ENCODE peak calls at places on chromosomes 2 and 18, in four cellular contexts. One of them, this sample, is unnamed.

GRCh38 chr18:75880913-75881504 is 453.5 kb upstream of the SMIM21 start:
- DNase-seq in tibial artery: no peak
- DNase-seq in AG09309: no peak
- DNase-seq in CD8-positive, alpha-beta T cell: no peak
- DNase-seq in this sample: no peak

GRCh38 chr2:10169581-10169980 is 47.0 kb downstream of the RRM2 start:
- DNase-seq in tibial artery: no peak
- DNase-seq in AG09309: no peak
- DNase-seq in CD8-positive, alpha-beta T cell: no peak
- DNase-seq in this sample: no peak

GRCh38 chr18:55484773-55485172 is 103.2 kb downstream of the TCF4 start:
- DNase-seq in tibial artery: no peak
- DNase-seq in AG09309: no peak
- DNase-seq in CD8-positive, alpha-beta T cell: no peak
- DNase-seq in this sample: no peak

GRCh38 chr2:16625201-16625729 is 40.4 kb downstream of the CYRIA start:
- DNase-seq in tibial artery: peak
- DNase-seq in AG09309: no peak
- DNase-seq in CD8-positive, alpha-beta T cell: no peak
- DNase-seq in this sample: no peak

GRCh38 chr2:119025762-119026351 is 83.9 kb downstream of the MARCO start:
- DNase-seq in tibial artery: no peak
- DNase-seq in AG09309: no peak
- DNase-seq in CD8-positive, alpha-beta T cell: no peak
- DNase-seq in this sample: no peak

GRCh38 chr2:7427293-7428060 is 510.3 kb downstream of the RNF144A start:
- DNase-seq in tibial artery: no peak
- DNase-seq in AG09309: peak
- DNase-seq in CD8-positive, alpha-beta T cell: peak
- DNase-seq in this sample: peak

GRCh38 chr18:73118121-73118816 is 250.5 kb upstream of the NETO1 start:
- DNase-seq in tibial artery: no peak
- DNase-seq in AG09309: peak
- DNase-seq in CD8-positive, alpha-beta T cell: no peak
- DNase-seq in this sample: no peak

GRCh38 chr2:45826889-45827635 is 175.6 kb downstream of the PRKCE start:
- DNase-seq in tibial artery: peak
- DNase-seq in AG09309: no peak
- DNase-seq in CD8-positive, alpha-beta T cell: no peak
- DNase-seq in this sample: no peak

GRCh38 chr18:48541026-48541746 is 2.4 kb downstream of the CTIF start:
- DNase-seq in tibial artery: peak
- DNase-seq in AG09309: peak
- DNase-seq in CD8-positive, alpha-beta T cell: peak
- DNase-seq in this sample: peak

GRCh38 chr18:7735194-7735593 is 168.1 kb downstream of the PTPRM start:
- DNase-seq in tibial artery: no peak
- DNase-seq in AG09309: no peak
- DNase-seq in CD8-positive, alpha-beta T cell: no peak
- DNase-seq in this sample: no peak
- TF ChIP-seq CTCF in tibial artery: no peak
- TF ChIP-seq CTCF in AG09309: peak
- TF ChIP-seq CTCF in CD8-positive, alpha-beta T cell: no peak
- TF ChIP-seq CTCF in this sample: peak

GRCh38 chr18:71398530-71398929 is 1109.7 kb downstream of the SOCS6 start:
- DNase-seq in tibial artery: no peak
- DNase-seq in AG09309: no peak
- DNase-seq in CD8-positive, alpha-beta T cell: no peak
- DNase-seq in this sample: peak
- TF ChIP-seq CTCF in tibial artery: no peak
- TF ChIP-seq CTCF in AG09309: no peak
- TF ChIP-seq CTCF in CD8-positive, alpha-beta T cell: no peak
- TF ChIP-seq CTCF in this sample: peak

GRCh38 chr2:166613226-166613625 is 119.2 kb upstream of the SCN7A start:
- DNase-seq in tibial artery: no peak
- DNase-seq in AG09309: no peak
- DNase-seq in CD8-positive, alpha-beta T cell: no peak
- DNase-seq in this sample: no peak
- TF ChIP-seq CTCF in tibial artery: no peak
- TF ChIP-seq CTCF in AG09309: no peak
- TF ChIP-seq CTCF in CD8-positive, alpha-beta T cell: no peak
- TF ChIP-seq CTCF in this sample: no peak

DNA sequence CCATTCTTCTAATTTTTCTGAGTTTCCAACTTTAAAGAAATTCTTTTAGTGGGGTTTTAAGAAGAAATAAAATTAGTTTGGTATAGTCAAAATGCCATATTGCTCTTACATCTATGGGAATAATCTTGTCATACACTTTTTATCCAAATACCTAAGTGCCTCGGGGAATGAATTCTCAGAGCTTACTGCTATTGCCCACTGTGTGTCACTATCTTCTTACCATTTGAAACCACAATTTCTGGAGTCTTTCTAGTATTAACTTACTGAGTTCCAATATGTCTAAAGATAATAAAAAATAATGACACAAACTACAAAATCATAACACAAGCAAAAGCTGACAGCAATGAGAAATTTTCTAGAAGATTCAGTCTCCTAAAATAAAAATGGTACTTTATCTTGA is 23.7 kb upstream of the DNAH6 start:
- DNase-seq in tibial artery: no peak
- DNase-seq in AG09309: no peak
- DNase-seq in CD8-positive, alpha-beta T cell: no peak
- DNase-seq in this sample: no peak
- TF ChIP-seq CTCF in tibial artery: no peak
- TF ChIP-seq CTCF in AG09309: no peak
- TF ChIP-seq CTCF in CD8-positive, alpha-beta T cell: no peak
- TF ChIP-seq CTCF in this sample: peak

GRCh38 chr2:99190548-99190947 is 9.6 kb downstream of the MRPL30 start:
- DNase-seq in tibial artery: no peak
- DNase-seq in AG09309: no peak
- DNase-seq in CD8-positive, alpha-beta T cell: no peak
- DNase-seq in this sample: no peak
- TF ChIP-seq CTCF in tibial artery: no peak
- TF ChIP-seq CTCF in AG09309: peak
- TF ChIP-seq CTCF in CD8-positive, alpha-beta T cell: no peak
- TF ChIP-seq CTCF in this sample: peak

GRCh38 chr2:177322801-177323261 is 58.3 kb upstream of the NFE2L2 start:
- DNase-seq in tibial artery: no peak
- DNase-seq in AG09309: no peak
- DNase-seq in CD8-positive, alpha-beta T cell: no peak
- DNase-seq in this sample: no peak
- TF ChIP-seq CTCF in tibial artery: no peak
- TF ChIP-seq CTCF in AG09309: no peak
- TF ChIP-seq CTCF in CD8-positive, alpha-beta T cell: no peak
- TF ChIP-seq CTCF in this sample: no peak

GRCh38 chr2:12173271-12173942 is 427.0 kb downstream of the LPIN1 start:
- DNase-seq in tibial artery: no peak
- DNase-seq in AG09309: no peak
- DNase-seq in CD8-positive, alpha-beta T cell: no peak
- DNase-seq in this sample: no peak
- TF ChIP-seq CTCF in tibial artery: no peak
- TF ChIP-seq CTCF in AG09309: peak
- TF ChIP-seq CTCF in CD8-positive, alpha-beta T cell: no peak
- TF ChIP-seq CTCF in this sample: no peak

GRCh38 chr2:23381084-23381483 is 3.9 kb upstream of the KLHL29 start:
- DNase-seq in tibial artery: peak
- DNase-seq in AG09309: no peak
- DNase-seq in CD8-positive, alpha-beta T cell: no peak
- DNase-seq in this sample: no peak
- TF ChIP-seq CTCF in tibial artery: no peak
- TF ChIP-seq CTCF in AG09309: no peak
- TF ChIP-seq CTCF in CD8-positive, alpha-beta T cell: no peak
- TF ChIP-seq CTCF in this sample: no peak

GRCh38 chr2:109208951-109209335 is 79.9 kb downstream of the SH3RF3 start:
- DNase-seq in tibial artery: no peak
- DNase-seq in AG09309: no peak
- DNase-seq in CD8-positive, alpha-beta T cell: no peak
- DNase-seq in this sample: no peak

GRCh38 chr2:109207201-109207600 is 78.2 kb downstream of the SH3RF3 start:
- DNase-seq in tibial artery: no peak
- DNase-seq in AG09309: no peak
- DNase-seq in CD8-positive, alpha-beta T cell: no peak
- DNase-seq in this sample: no peak

GRCh38 chr2:109209412-109209811 is 80.4 kb downstream of the SH3RF3 start:
- DNase-seq in tibial artery: no peak
- DNase-seq in AG09309: no peak
- DNase-seq in CD8-positive, alpha-beta T cell: no peak
- DNase-seq in this sample: no peak

GRCh38 chr2:109209941-109210340 is 80.9 kb downstream of the SH3RF3 start:
- DNase-seq in tibial artery: no peak
- DNase-seq in AG09309: no peak
- DNase-seq in CD8-positive, alpha-beta T cell: no peak
- DNase-seq in this sample: no peak

GRCh38 chr2:109208071-109208950 is 79.3 kb downstream of the SH3RF3 start:
- DNase-seq in tibial artery: no peak
- DNase-seq in AG09309: no peak
- DNase-seq in CD8-positive, alpha-beta T cell: no peak
- DNase-seq in this sample: no peak
- TF ChIP-seq CTCF in tibial artery: no peak
- TF ChIP-seq CTCF in AG09309: no peak
- TF ChIP-seq CTCF in CD8-positive, alpha-beta T cell: no peak
- TF ChIP-seq CTCF in this sample: no peak

GRCh38 chr2:104250635-104251034 is 603.3 kb upstream of the POU3F3 start:
- DNase-seq in tibial artery: no peak
- DNase-seq in AG09309: no peak
- DNase-seq in CD8-positive, alpha-beta T cell: no peak
- DNase-seq in this sample: no peak

GRCh38 chr2:104249666-104250065 is 604.2 kb upstream of the POU3F3 start:
- DNase-seq in tibial artery: no peak
- DNase-seq in AG09309: no peak
- DNase-seq in CD8-positive, alpha-beta T cell: no peak
- DNase-seq in this sample: no peak

GRCh38 chr2:104254017-104254416 is 599.9 kb upstream of the POU3F3 start:
- DNase-seq in tibial artery: no peak
- DNase-seq in AG09309: no peak
- DNase-seq in CD8-positive, alpha-beta T cell: no peak
- DNase-seq in this sample: no peak
- TF ChIP-seq CTCF in tibial artery: no peak
- TF ChIP-seq CTCF in AG09309: no peak
- TF ChIP-seq CTCF in CD8-positive, alpha-beta T cell: no peak
- TF ChIP-seq CTCF in this sample: no peak